ENCODE peak calls at places on chromosomes 1 and 21, in ten cellular contexts. One of them, this sample, is unnamed.

GRCh38 chr21:36719614-36720013 is 20.7 kb downstream of the SIM2 start:
- DNase-seq in small intestine: peak; percentile 96
- DNase-seq in kidney: peak; percentile 75
- DNase-seq in colonic mucosa: peak; percentile 94
- DNase-seq in tibial nerve: no peak
- DNase-seq in brain microvascular endothelial cell: no peak
- DNase-seq in tibial artery: peak; percentile 19
- DNase-seq in adrenal gland: no peak
- DNase-seq in left lung: no peak
- DNase-seq in effector memory CD4-positive, alpha-beta T cell: no peak
- DNase-seq in this sample: no peak

GRCh38 chr1:83641206-83641658 is 357.7 kb downstream of the TTLL7 start:
- DNase-seq in kidney: no peak
- DNase-seq in small intestine: no peak
- DNase-seq in tibial nerve: no peak
- DNase-seq in tibial artery: no peak
- DNase-seq in brain microvascular endothelial cell: no peak
- DNase-seq in effector memory CD4-positive, alpha-beta T cell: no peak
- DNase-seq in adrenal gland: no peak
- DNase-seq in left lung: no peak
- DNase-seq in colonic mucosa: no peak
- DNase-seq in this sample: no peak

GRCh38 chr1:24173638-24174325 is 13.3 kb downstream of the IFNLR1 start:
- DNase-seq in small intestine: no peak
- DNase-seq in left lung: no peak
- DNase-seq in tibial nerve: no peak
- DNase-seq in brain microvascular endothelial cell: no peak
- DNase-seq in colonic mucosa: no peak
- DNase-seq in adrenal gland: no peak
- DNase-seq in kidney: no peak
- DNase-seq in tibial artery: no peak
- DNase-seq in effector memory CD4-positive, alpha-beta T cell: no peak
- DNase-seq in this sample: no peak

GRCh38 chr1:183363967-183364366 is 54.2 kb downstream of the NMNAT2 start:
- DNase-seq in small intestine: no peak
- DNase-seq in left lung: no peak
- DNase-seq in effector memory CD4-positive, alpha-beta T cell: no peak
- DNase-seq in brain microvascular endothelial cell: no peak
- DNase-seq in tibial artery: no peak
- DNase-seq in colonic mucosa: no peak
- DNase-seq in adrenal gland: no peak
- DNase-seq in kidney: no peak
- DNase-seq in tibial nerve: no peak
- DNase-seq in this sample: no peak

GRCh38 chr1:154327466-154328317 is 2.4 kb downstream of the ATP8B2 start:
- DNase-seq in small intestine: no peak
- DNase-seq in kidney: no peak
- DNase-seq in effector memory CD4-positive, alpha-beta T cell: no peak
- DNase-seq in left lung: no peak
- DNase-seq in tibial artery: no peak
- DNase-seq in adrenal gland: no peak
- DNase-seq in colonic mucosa: peak; percentile 56
- DNase-seq in brain microvascular endothelial cell: no peak
- DNase-seq in tibial nerve: no peak
- DNase-seq in this sample: peak; percentile 35

GRCh38 chr1:190377294-190377693 is 100.4 kb downstream of the BRINP3 start:
- DNase-seq in tibial artery: no peak
- DNase-seq in left lung: no peak
- DNase-seq in brain microvascular endothelial cell: no peak
- DNase-seq in adrenal gland: no peak
- DNase-seq in kidney: no peak
- DNase-seq in tibial nerve: no peak
- DNase-seq in colonic mucosa: no peak
- DNase-seq in small intestine: no peak
- DNase-seq in effector memory CD4-positive, alpha-beta T cell: no peak
- DNase-seq in this sample: peak; percentile 9

GRCh38 chr1:53644909-53645689 is 93.9 kb downstream of the GLIS1 start:
- DNase-seq in adrenal gland: no peak
- DNase-seq in kidney: peak; percentile 25
- DNase-seq in left lung: no peak
- DNase-seq in brain microvascular endothelial cell: no peak
- DNase-seq in colonic mucosa: no peak
- DNase-seq in tibial nerve: no peak
- DNase-seq in tibial artery: peak; percentile 28
- DNase-seq in small intestine: no peak
- DNase-seq in effector memory CD4-positive, alpha-beta T cell: no peak
- DNase-seq in this sample: no peak

GRCh38 chr1:95386371-95386770 is 152.4 kb downstream of the RWDD3 start:
- DNase-seq in tibial nerve: no peak
- DNase-seq in effector memory CD4-positive, alpha-beta T cell: no peak
- DNase-seq in small intestine: no peak
- DNase-seq in left lung: no peak
- DNase-seq in kidney: no peak
- DNase-seq in colonic mucosa: no peak
- DNase-seq in tibial artery: no peak
- DNase-seq in brain microvascular endothelial cell: no peak
- DNase-seq in adrenal gland: no peak
- DNase-seq in this sample: no peak

GRCh38 chr1:225762444-225762843 is 15.2 kb upstream of the SRP9 start:
- DNase-seq in kidney: no peak
- DNase-seq in tibial artery: no peak
- DNase-seq in effector memory CD4-positive, alpha-beta T cell: no peak
- DNase-seq in tibial nerve: no peak
- DNase-seq in small intestine: no peak
- DNase-seq in adrenal gland: no peak
- DNase-seq in brain microvascular endothelial cell: peak; percentile 64
- DNase-seq in left lung: no peak
- DNase-seq in colonic mucosa: no peak
- DNase-seq in this sample: no peak

GRCh38 chr1:226741009-226741408 is 1.9 kb upstream of the ITPKB start:
- DNase-seq in small intestine: no peak
- DNase-seq in adrenal gland: no peak
- DNase-seq in effector memory CD4-positive, alpha-beta T cell: no peak
- DNase-seq in colonic mucosa: no peak
- DNase-seq in kidney: no peak
- DNase-seq in left lung: no peak
- DNase-seq in tibial artery: no peak
- DNase-seq in brain microvascular endothelial cell: no peak
- DNase-seq in tibial nerve: no peak
- DNase-seq in this sample: no peak

GRCh38 chr1:111988743-111989453 is 570 bp downstream of the KCND3 start:
- DNase-seq in effector memory CD4-positive, alpha-beta T cell: no peak
- DNase-seq in adrenal gland: no peak
- DNase-seq in colonic mucosa: peak; percentile 23
- DNase-seq in left lung: peak; percentile 80
- DNase-seq in tibial artery: no peak
- DNase-seq in small intestine: no peak
- DNase-seq in brain microvascular endothelial cell: no peak
- DNase-seq in kidney: peak; percentile 74
- DNase-seq in tibial nerve: no peak
- DNase-seq in this sample: no peak

GRCh38 chr1:176744142-176744541 is 281.2 kb downstream of the PAPPA2 start:
- DNase-seq in brain microvascular endothelial cell: no peak
- DNase-seq in left lung: no peak
- DNase-seq in tibial nerve: no peak
- DNase-seq in adrenal gland: no peak
- DNase-seq in effector memory CD4-positive, alpha-beta T cell: no peak
- DNase-seq in colonic mucosa: no peak
- DNase-seq in tibial artery: no peak
- DNase-seq in small intestine: no peak
- DNase-seq in kidney: no peak
- DNase-seq in this sample: no peak

GRCh38 chr1:8197493-8198282 is 120.2 kb upstream of the SLC45A1 start:
- DNase-seq in kidney: peak; percentile 84
- DNase-seq in colonic mucosa: peak; percentile 62
- DNase-seq in tibial nerve: peak; percentile 58
- DNase-seq in adrenal gland: peak; percentile 84
- DNase-seq in left lung: peak; percentile 89
- DNase-seq in brain microvascular endothelial cell: peak; percentile 92
- DNase-seq in tibial artery: peak; percentile 86
- DNase-seq in small intestine: peak; percentile 48
- DNase-seq in effector memory CD4-positive, alpha-beta T cell: no peak
- DNase-seq in this sample: no peak

GRCh38 chr1:10943991-10944730 is 68.3 kb upstream of the TARDBP start:
- DNase-seq in brain microvascular endothelial cell: peak; percentile 3
- DNase-seq in colonic mucosa: peak; percentile 87
- DNase-seq in tibial nerve: no peak
- DNase-seq in left lung: peak; percentile 63
- DNase-seq in effector memory CD4-positive, alpha-beta T cell: no peak
- DNase-seq in adrenal gland: no peak
- DNase-seq in tibial artery: no peak
- DNase-seq in small intestine: peak; percentile 88
- DNase-seq in kidney: no peak
- DNase-seq in this sample: no peak

GRCh38 chr21:17730782-17731181 is 88.4 kb downstream of the C21orf91 start:
- DNase-seq in left lung: no peak
- DNase-seq in tibial nerve: no peak
- DNase-seq in colonic mucosa: no peak
- DNase-seq in tibial artery: no peak
- DNase-seq in kidney: no peak
- DNase-seq in small intestine: no peak
- DNase-seq in adrenal gland: no peak
- DNase-seq in brain microvascular endothelial cell: no peak
- DNase-seq in effector memory CD4-positive, alpha-beta T cell: no peak
- DNase-seq in this sample: no peak

GRCh38 chr1:150550222-150551048 is 1.2 kb downstream of the ADAMTSL4 start:
- DNase-seq in colonic mucosa: no peak
- DNase-seq in kidney: no peak
- DNase-seq in small intestine: no peak
- DNase-seq in left lung: no peak
- DNase-seq in tibial artery: peak; percentile 85
- DNase-seq in brain microvascular endothelial cell: no peak
- DNase-seq in effector memory CD4-positive, alpha-beta T cell: no peak
- DNase-seq in adrenal gland: no peak
- DNase-seq in tibial nerve: no peak
- DNase-seq in this sample: no peak

GRCh38 chr1:16146888-16147614 is 8.8 kb downstream of the EPHA2 start:
- DNase-seq in small intestine: no peak
- DNase-seq in adrenal gland: peak; percentile 73
- DNase-seq in effector memory CD4-positive, alpha-beta T cell: no peak
- DNase-seq in kidney: no peak
- DNase-seq in left lung: no peak
- DNase-seq in colonic mucosa: no peak
- DNase-seq in tibial artery: no peak
- DNase-seq in brain microvascular endothelial cell: no peak
- DNase-seq in tibial nerve: no peak
- DNase-seq in this sample: no peak

GRCh38 chr1:182841368-182841988 is 2.3 kb downstream of the DHX9 start:
- DNase-seq in left lung: no peak
- DNase-seq in tibial artery: no peak
- DNase-seq in kidney: no peak
- DNase-seq in adrenal gland: no peak
- DNase-seq in brain microvascular endothelial cell: peak; percentile 12
- DNase-seq in small intestine: peak; percentile 8
- DNase-seq in effector memory CD4-positive, alpha-beta T cell: no peak
- DNase-seq in tibial nerve: no peak
- DNase-seq in colonic mucosa: no peak
- DNase-seq in this sample: no peak

GRCh38 chr1:218380125-218380977 is 35.2 kb downstream of the TGFB2 start:
- DNase-seq in colonic mucosa: no peak
- DNase-seq in small intestine: no peak
- DNase-seq in brain microvascular endothelial cell: peak; percentile 57
- DNase-seq in left lung: no peak
- DNase-seq in effector memory CD4-positive, alpha-beta T cell: no peak
- DNase-seq in kidney: no peak
- DNase-seq in tibial nerve: no peak
- DNase-seq in adrenal gland: no peak
- DNase-seq in tibial artery: no peak
- DNase-seq in this sample: no peak
- H3K4me3 ChIP-seq in colonic mucosa: no peak overlapping the region
- H3K4me3 ChIP-seq in small intestine: no peak overlapping the region
- H3K4me3 ChIP-seq in brain microvascular endothelial cell: no peak overlapping the region
- H3K4me3 ChIP-seq in left lung: no peak overlapping the region
- H3K4me3 ChIP-seq in effector memory CD4-positive, alpha-beta T cell: no peak overlapping the region
- H3K4me3 ChIP-seq in kidney: no peak overlapping the region
- H3K4me3 ChIP-seq in tibial nerve: no peak overlapping the region
- H3K4me3 ChIP-seq in adrenal gland: no peak overlapping the region
- H3K4me3 ChIP-seq in tibial artery: no peak overlapping the region
- H3K4me3 ChIP-seq in this sample: no peak overlapping the region

DNA sequence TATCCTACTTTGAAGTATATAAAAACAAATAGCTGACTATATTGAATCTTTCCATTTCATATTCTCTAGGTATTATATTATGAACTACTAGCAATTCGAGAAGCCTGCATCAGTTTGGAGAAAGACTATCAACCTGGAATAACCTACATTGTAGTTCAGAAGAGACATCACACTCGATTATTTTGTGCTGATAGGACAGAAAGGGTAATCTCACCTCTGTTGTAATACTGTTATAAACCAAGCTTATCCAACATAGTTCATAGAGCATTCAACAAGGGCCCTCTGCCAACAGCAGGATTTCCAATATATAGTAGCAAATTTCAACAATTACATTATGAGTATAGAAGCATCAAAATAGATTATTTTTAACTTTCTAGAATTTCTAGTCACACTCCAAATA is 43.7 kb upstream of the TEKT2 start:
- DNase-seq in tibial artery: no peak
- DNase-seq in colonic mucosa: no peak
- DNase-seq in effector memory CD4-positive, alpha-beta T cell: no peak
- DNase-seq in adrenal gland: no peak
- DNase-seq in brain microvascular endothelial cell: no peak
- DNase-seq in left lung: no peak
- DNase-seq in kidney: no peak
- DNase-seq in tibial nerve: no peak
- DNase-seq in small intestine: no peak
- DNase-seq in this sample: no peak
- H3K36me3 ChIP-seq in tibial artery: peaks cover 70% of the 10 kb centered on the region
- H3K36me3 ChIP-seq in colonic mucosa: no peaks in the 10 kb centered on the region
- H3K36me3 ChIP-seq in effector memory CD4-positive, alpha-beta T cell: peaks cover 35% of the 10 kb centered on the region
- H3K36me3 ChIP-seq in adrenal gland: peaks cover 54% of the 10 kb centered on the region
- H3K36me3 ChIP-seq in brain microvascular endothelial cell: peaks cover 15% of the 10 kb centered on the region
- H3K36me3 ChIP-seq in left lung: no peaks in the 10 kb centered on the region
- H3K36me3 ChIP-seq in kidney: peaks cover 14% of the 10 kb centered on the region
- H3K36me3 ChIP-seq in tibial nerve: peaks cover 93% of the 10 kb centered on the region
- H3K36me3 ChIP-seq in small intestine: peaks cover 2% of the 10 kb centered on the region
- H3K36me3 ChIP-seq in this sample: no peaks in the 10 kb centered on the region

GRCh38 chr1:76219589-76219914 is 145.0 kb downstream of the ST6GALNAC3 start:
- DNase-seq in adrenal gland: no peak
- DNase-seq in kidney: no peak
- DNase-seq in small intestine: no peak
- DNase-seq in brain microvascular endothelial cell: no peak
- DNase-seq in left lung: no peak
- DNase-seq in tibial artery: no peak
- DNase-seq in tibial nerve: no peak
- DNase-seq in effector memory CD4-positive, alpha-beta T cell: no peak
- DNase-seq in colonic mucosa: no peak
- DNase-seq in this sample: no peak

GRCh38 chr1:76218888-76219588 is 144.5 kb downstream of the ST6GALNAC3 start:
- DNase-seq in tibial artery: no peak
- DNase-seq in colonic mucosa: no peak
- DNase-seq in kidney: no peak
- DNase-seq in left lung: no peak
- DNase-seq in adrenal gland: no peak
- DNase-seq in tibial nerve: no peak
- DNase-seq in small intestine: no peak
- DNase-seq in brain microvascular endothelial cell: no peak
- DNase-seq in effector memory CD4-positive, alpha-beta T cell: no peak
- DNase-seq in this sample: no peak
- H3K4me3 ChIP-seq in tibial artery: no peak overlapping the region
- H3K4me3 ChIP-seq in colonic mucosa: no peak overlapping the region
- H3K4me3 ChIP-seq in kidney: no peak overlapping the region
- H3K4me3 ChIP-seq in left lung: no peak overlapping the region
- H3K4me3 ChIP-seq in adrenal gland: no peak overlapping the region
- H3K4me3 ChIP-seq in tibial nerve: no peak overlapping the region
- H3K4me3 ChIP-seq in small intestine: no peak overlapping the region
- H3K4me3 ChIP-seq in brain microvascular endothelial cell: no peak overlapping the region
- H3K4me3 ChIP-seq in effector memory CD4-positive, alpha-beta T cell: no peak overlapping the region
- H3K4me3 ChIP-seq in this sample: no peak overlapping the region

GRCh38 chr1:100279358-100279923 is 13.4 kb downstream of the RTCA start:
- DNase-seq in left lung: no peak
- DNase-seq in tibial artery: no peak
- DNase-seq in adrenal gland: no peak
- DNase-seq in brain microvascular endothelial cell: no peak
- DNase-seq in colonic mucosa: no peak
- DNase-seq in tibial nerve: no peak
- DNase-seq in kidney: no peak
- DNase-seq in small intestine: no peak
- DNase-seq in effector memory CD4-positive, alpha-beta T cell: no peak
- DNase-seq in this sample: no peak
- H3K36me3 ChIP-seq in left lung: peaks cover 1% of the 10 kb centered on the region
- H3K36me3 ChIP-seq in tibial artery: peaks cover 68% of the 10 kb centered on the region
- H3K36me3 ChIP-seq in adrenal gland: peaks cover 78% of the 10 kb centered on the region
- H3K36me3 ChIP-seq in brain microvascular endothelial cell: peaks cover 46% of the 10 kb centered on the region
- H3K36me3 ChIP-seq in colonic mucosa: peaks cover 25% of the 10 kb centered on the region
- H3K36me3 ChIP-seq in tibial nerve: peaks cover 93% of the 10 kb centered on the region
- H3K36me3 ChIP-seq in kidney: peaks cover 65% of the 10 kb centered on the region
- H3K36me3 ChIP-seq in small intestine: peaks cover 8% of the 10 kb centered on the region
- H3K36me3 ChIP-seq in effector memory CD4-positive, alpha-beta T cell: peaks cover 70% of the 10 kb centered on the region
- H3K36me3 ChIP-seq in this sample: peaks cover 3% of the 10 kb centered on the region

This sample was measured in GM06990.